ENCODE peak calls at places on chromosomes 4 and X, in seven cellular contexts. V is stomach, R is upper lobe of left lung, Z is transverse colon, H is SK-N-SH, M is GM12878, K is sigmoid colon. D is an unnamed sample.
A peak's percentile ranks its signal among the peaks of the same experiment; 100 is the strongest.

GRCh38 chr4:138182838-138183426 is 59.2 kb downstream of the SLC7A11 start:
- DNase-seq in H (peak; percentile 10), K (no peak), Z (no peak), M (no peak), V (no peak), R (no peak), D (no peak)

GRCh38 chr4:76235407-76235806 is 16.1 kb upstream of the FAM47E start:
- DNase-seq in M (no peak), R (no peak), H (no peak), K (no peak), Z (no peak), V (no peak), D (no peak)

GRCh38 chr4:109406337-109406931 is 27.2 kb upstream of the SEC24B start:
- DNase-seq in R (no peak), K (no peak), V (no peak), Z (no peak), M (no peak), H (peak; percentile 29), D (no peak)

GRCh38 chr4:142354794-142355416 is 491.2 kb downstream of the INPP4B start:
- DNase-seq in M (no peak), K (no peak), H (no peak), V (no peak), Z (no peak), R (no peak), D (no peak)

GRCh38 chr4:3880595-3881120 is 114.5 kb downstream of the ADRA2C start:
- DNase-seq in R (peak; percentile 89), V (peak; percentile 75), H (peak; percentile 89), Z (peak; percentile 71), K (no peak), M (no peak), D (peak; percentile 65)

GRCh38 chrX:48794993-48795501 is 6.8 kb upstream of the HDAC6 start:
- DNase-seq in K (no peak), R (peak; percentile 54), M (no peak), H (no peak), V (no peak), Z (no peak), D (no peak)

GRCh38 chr4:151700566-151701316 is 60.1 kb downstream of the GATB start:
- DNase-seq in V (no peak), R (no peak), H (no peak), Z (no peak), K (no peak), M (no peak), D (no peak)

GRCh38 chr4:151389316-151389715 is 19.7 kb upstream of the FHIP1A start:
- DNase-seq in H (no peak), Z (no peak), K (no peak), M (no peak), R (no peak), V (no peak), D (no peak)

GRCh38 chr4:69984030-69984443 is 11.7 kb upstream of the STATH start:
- DNase-seq in K (peak; percentile 58), M (no peak), V (peak; percentile 32), H (no peak), Z (no peak), R (no peak), D (no peak)

GRCh38 chr4:166012129-166013078 is 139.4 kb downstream of the TLL1 start:
- DNase-seq in M (no peak), K (no peak), V (no peak), H (no peak), Z (no peak), R (no peak), D (no peak)

GRCh38 chr4:166726832-166727231 is 507.5 kb downstream of the SPOCK3 start:
- DNase-seq in K (no peak), R (no peak), M (no peak), Z (no peak), H (no peak), V (no peak), D (no peak)

GRCh38 chrX:15202458-15203177 is 67.3 kb downstream of the ASB9 start:
- DNase-seq in Z (no peak), H (no peak), K (no peak), M (peak; percentile 15), V (no peak), R (no peak), D (no peak)

GRCh38 chr4:86895692-86896488 is 3.7 kb upstream of the C4orf36 start:
- DNase-seq in V (no peak), Z (no peak), H (peak; percentile 58), K (no peak), M (no peak), R (no peak), D (no peak)

GRCh38 chrX:125894947-125895346 is 271.1 kb downstream of the DCAF12L2 start:
- DNase-seq in V (no peak), Z (no peak), H (no peak), K (no peak), R (no peak), M (no peak), D (no peak)

GRCh38 chr4:24112466-24112865 is 222.6 kb upstream of the PPARGC1A start:
- DNase-seq in R (no peak), V (no peak), Z (no peak), H (no peak), M (no peak), K (no peak), D (no peak)

GRCh38 chr4:21507439-21507838 is 441.1 kb downstream of the KCNIP4 start:
- DNase-seq in V (no peak), M (no peak), K (no peak), Z (no peak), R (no peak), H (peak; percentile 2), D (no peak)

GRCh38 chr4:154622598-154622997 is 10.1 kb upstream of the FGG start:
- DNase-seq in Z (no peak), R (no peak), K (no peak), M (no peak), V (no peak), H (peak; percentile 31), D (no peak)

GRCh38 chrX:6052111-6052745 is 176.4 kb downstream of the NLGN4X start:
- DNase-seq in V (no peak), M (no peak), H (peak; percentile 48), Z (no peak), K (no peak), R (no peak), D (no peak)

GRCh38 chr4:93731448-93731847 is 97.1 kb upstream of the ATOH1 start:
- DNase-seq in M (no peak), R (no peak), Z (no peak), K (no peak), V (no peak), H (peak; percentile 7), D (no peak)

GRCh38 chr4:6449746-6450369 is 22.6 kb downstream of the PPP2R2C start:
- DNase-seq in H (no peak), Z (no peak), K (no peak), V (no peak), R (no peak), M (no peak), D (no peak)

DNA sequence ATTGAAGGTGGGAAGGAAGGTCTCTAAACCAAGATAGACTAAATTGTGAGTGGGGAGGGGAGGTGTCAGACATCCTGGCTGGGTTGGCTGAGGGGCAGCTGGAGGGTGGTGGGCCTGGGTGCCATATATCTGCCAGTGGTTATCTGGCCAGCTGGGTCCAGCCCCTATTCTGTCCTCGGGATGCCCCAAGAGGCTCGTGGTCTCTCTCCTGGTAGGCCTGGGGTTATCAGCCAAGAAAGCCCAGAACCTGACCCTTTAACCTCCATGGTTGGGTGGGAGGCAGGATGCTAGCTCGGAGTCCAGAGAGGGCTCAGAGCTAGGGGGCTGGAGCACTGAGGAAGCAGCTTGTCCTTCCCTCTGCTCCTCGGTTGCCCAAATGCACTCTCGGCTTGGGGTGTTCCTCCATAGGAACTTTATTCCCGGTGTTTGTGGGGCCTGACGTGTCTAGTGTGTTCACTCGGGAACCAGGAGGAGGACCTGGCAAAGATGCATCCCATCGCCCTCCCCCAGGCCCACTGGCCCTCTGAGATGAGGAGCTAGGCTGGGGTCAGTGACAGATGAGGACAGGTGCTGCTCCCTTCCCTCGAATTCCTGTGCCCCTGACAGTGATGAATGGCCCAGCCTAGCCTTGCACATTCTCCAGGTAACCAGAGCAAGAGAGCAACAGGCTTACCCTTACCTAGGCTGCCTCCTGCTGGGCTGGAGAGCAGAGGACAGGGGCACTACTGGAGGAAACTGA is 5.2 kb upstream of the EFNB1 start:
- DNase-seq in R (no peak), V (no peak), K (no peak), H (no peak), Z (no peak), M (no peak), D (no peak)
- H3K36me3 ChIP-seq in R (no peaks in the 10 kb centered on the region), V (no peaks in the 10 kb centered on the region), K (no peaks in the 10 kb centered on the region), H (no peaks in the 10 kb centered on the region), Z (no peaks in the 10 kb centered on the region), M (no peaks in the 10 kb centered on the region), D (no peaks in the 10 kb centered on the region)

DNA sequence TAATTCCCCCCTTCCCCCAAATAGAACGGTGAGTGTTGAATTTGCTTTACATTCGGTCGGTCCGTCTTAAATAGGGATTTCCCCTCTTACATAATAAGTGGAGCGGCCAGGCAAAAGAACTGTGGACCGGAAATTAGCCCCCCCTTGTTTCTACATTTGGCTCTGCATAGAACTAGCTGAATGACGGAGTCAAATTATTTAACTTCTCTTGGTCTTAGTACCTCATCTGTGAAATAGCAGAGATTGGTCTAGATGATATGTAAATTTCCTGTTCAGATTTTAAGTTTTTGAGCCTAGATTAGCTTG is 1.3 kb downstream of the SPATA18 start:
- DNase-seq in K (no peak), V (no peak), H (no peak), M (peak; percentile 13), R (no peak), Z (no peak), D (no peak)
- H3K4me1 ChIP-seq in K (peaks cover 8% of the 10 kb centered on the region), V (peaks cover 22% of the 10 kb centered on the region), H (no peaks in the 10 kb centered on the region), M (peaks cover 9% of the 10 kb centered on the region), R (peaks cover 16% of the 10 kb centered on the region), Z (peaks cover 10% of the 10 kb centered on the region), D (peaks cover 19% of the 10 kb centered on the region)

GRCh38 chrX:150363561-150364346 is 637 bp downstream of the MAMLD1 start:
- DNase-seq in V (no peak), Z (peak; percentile 14), M (no peak), K (no peak), R (peak; percentile 83), H (peak; percentile 69), D (no peak)

GRCh38 chrX:150365953-150366911 is 3.1 kb downstream of the MAMLD1 start:
- DNase-seq in K (peak; percentile 78), V (no peak), M (no peak), R (peak; percentile 47), Z (peak; percentile 33), H (no peak), D (no peak)

GRCh38 chrX:150364347-150365050 is 1.4 kb downstream of the MAMLD1 start:
- DNase-seq in R (peak; percentile 82), Z (peak; percentile 21), V (no peak), K (no peak), M (no peak), H (peak; percentile 59), D (no peak)

GRCh38 chrX:150366951-150367545 is 3.9 kb downstream of the MAMLD1 start:
- DNase-seq in R (no peak), Z (no peak), H (no peak), M (no peak), V (no peak), K (no peak), D (no peak)

GRCh38 chrX:150365051-150365952 is 2.2 kb downstream of the MAMLD1 start:
- DNase-seq in M (no peak), R (peak; percentile 93), Z (peak; percentile 65), H (peak; percentile 78), K (peak; percentile 87), V (peak; percentile 64), D (no peak)
- TF ChIP-seq POLR2AphosphoS5 in M (no peak), R (no peak), Z (no peak), H (no peak), K (peak; percentile 57), V (no peak), D (no peak)

DNA sequence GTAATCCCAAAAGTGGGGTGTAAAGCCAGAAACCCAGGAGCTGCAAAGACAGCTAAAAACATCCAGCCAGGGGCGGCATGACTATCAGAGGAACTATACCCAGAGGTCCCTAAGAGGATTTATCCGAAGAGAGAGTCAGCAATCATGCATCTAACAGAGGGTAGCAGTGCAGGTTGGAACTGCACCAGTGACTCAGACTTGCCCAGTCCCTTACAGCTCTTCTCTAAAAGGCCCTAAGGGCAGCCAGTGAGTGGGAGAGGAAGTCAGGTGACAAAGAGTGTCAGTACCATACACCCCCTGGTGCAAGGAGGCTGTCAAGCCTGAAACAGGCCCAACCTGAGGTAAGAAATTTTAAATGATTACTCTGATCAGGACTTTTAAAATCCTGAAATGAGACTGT is 88.1 kb downstream of the CAMK2D start:
- DNase-seq in Z (peak; percentile 16), K (no peak), H (no peak), R (no peak), M (no peak), V (no peak), D (no peak)
- H3K36me3 ChIP-seq in Z (no peaks in the 10 kb centered on the region), K (no peaks in the 10 kb centered on the region), H (peaks cover 2% of the 10 kb centered on the region), R (no peaks in the 10 kb centered on the region), M (peaks cover 11% of the 10 kb centered on the region), V (no peaks in the 10 kb centered on the region), D (no peaks in the 10 kb centered on the region)